ENCODE peak calls at places on chromosomes 16 and 17, in four cellular contexts. C, E, Y and O are unnamed samples.

GRCh38 chr17:32755045-32755805 is 121.7 kb downstream of the MYO1D start:
- DNase-seq in C (peak; percentile 78), E (no peak), Y (no peak), O (peak; percentile 57)

GRCh38 chr16:50845296-50845695 is 103.4 kb downstream of the CYLD start:
- DNase-seq in C (no peak), E (no peak), Y (no peak), O (no peak)

GRCh38 chr16:72715267-72715666 is 332.7 kb downstream of the ZFHX3 start:
- DNase-seq in C (no peak), E (no peak), Y (no peak), O (no peak)

GRCh38 chr16:83143788-83144187 is 517.0 kb downstream of the CDH13 start:
- DNase-seq in C (no peak), E (peak; percentile 9), Y (no peak), O (no peak)

GRCh38 chr16:87404764-87405625 is 12.9 kb downstream of the MAP1LC3B start:
- DNase-seq in C (no peak), E (no peak), Y (peak; percentile 14), O (no peak)

GRCh38 chr16:16797239-16797638 is 418.3 kb downstream of the NPIPA7 start:
- DNase-seq in C (no peak), E (no peak), Y (no peak), O (peak; percentile 1)

GRCh38 chr16:21645261-21645721 is 7.1 kb downstream of the IGSF6 start:
- DNase-seq in C (no peak), E (no peak), Y (no peak), O (peak; percentile 77)

GRCh38 chr16:1060416-1061340 is 11.9 kb upstream of the SSTR5 start:
- DNase-seq in C (no peak), E (no peak), Y (no peak), O (no peak)

GRCh38 chr17:82793974-82794620 is 42.2 kb downstream of the TBCD start:
- DNase-seq in C (no peak), E (no peak), Y (no peak), O (no peak)

GRCh38 chr17:78991017-78991783 is 11.5 kb upstream of the LGALS3BP start:
- DNase-seq in C (no peak), E (no peak), Y (peak; percentile 26), O (no peak)

GRCh38 chr17:78986048-78986648 is 6.4 kb upstream of the LGALS3BP start:
- DNase-seq in C (peak; percentile 41), E (peak; percentile 53), Y (peak; percentile 25), O (peak; percentile 33)

GRCh38 chr17:78985395-78985794 is 5.7 kb upstream of the LGALS3BP start:
- DNase-seq in C (no peak), E (no peak), Y (no peak), O (no peak)

GRCh38 chr17:78990349-78991016 is 10.8 kb upstream of the LGALS3BP start:
- DNase-seq in C (no peak), E (peak; percentile 7), Y (no peak), O (no peak)

GRCh38 chr17:78988152-78988551 is 8.4 kb upstream of the LGALS3BP start:
- DNase-seq in C (no peak), E (no peak), Y (no peak), O (no peak)
- TF ChIP-seq CTCF in C (no peak), E (no peak), Y (no peak), O (no peak)

GRCh38 chr17:78342438-78343098 is 17.3 kb downstream of the SOCS3 start:
- DNase-seq in C (peak; percentile 58), E (no peak), Y (peak; percentile 82), O (no peak)
- H3K4me3 ChIP-seq in C (peak overlapping the region; percentile 53), E (peak overlapping the region; percentile 47), Y (peak overlapping the region; percentile 42), O (no peak overlapping the region)

DNA sequence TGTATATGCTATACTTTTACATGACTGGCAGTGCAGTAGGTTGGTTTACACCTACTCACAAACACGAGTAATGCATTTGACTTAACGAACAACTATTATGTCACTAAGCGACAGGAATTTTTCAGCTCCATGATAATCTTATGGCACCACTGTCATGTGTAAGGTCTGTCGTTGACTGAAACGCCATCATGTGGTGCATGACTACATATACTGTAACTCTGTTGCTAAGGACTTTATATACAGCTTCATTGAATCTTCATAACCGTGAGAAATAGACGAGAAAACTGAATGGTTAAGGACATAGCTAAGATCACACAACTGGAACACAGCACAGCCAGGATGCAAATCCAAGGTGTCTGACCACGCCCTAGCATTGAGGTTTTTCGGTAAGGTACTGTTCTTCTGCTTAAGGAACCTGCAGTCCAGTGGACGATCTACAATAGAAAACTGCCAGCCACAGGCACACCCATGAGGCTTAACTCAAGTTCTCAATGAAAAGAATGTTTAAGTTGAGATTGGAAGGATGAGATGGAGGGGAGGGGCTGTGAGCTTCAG is 3.3 kb downstream of the CFAP20 start:
- DNase-seq in C (no peak), E (no peak), Y (no peak), O (no peak)
- TF ChIP-seq CTCF in C (no peak), E (no peak), Y (no peak), O (no peak)

GRCh38 chr17:57440522-57441269 is 184.4 kb downstream of the MSI2 start:
- DNase-seq in C (peak; percentile 77), E (peak; percentile 38), Y (peak; percentile 85), O (peak; percentile 40)

GRCh38 chr17:57442914-57443571 is 186.7 kb downstream of the MSI2 start:
- DNase-seq in C (peak; percentile 40), E (peak; percentile 43), Y (peak; percentile 55), O (peak; percentile 38)

GRCh38 chr17:57443781-57444180 is 187.5 kb downstream of the MSI2 start:
- DNase-seq in C (no peak), E (no peak), Y (no peak), O (no peak)

GRCh38 chr17:57442401-57442823 is 186.1 kb downstream of the MSI2 start:
- DNase-seq in C (no peak), E (no peak), Y (peak; percentile 51), O (no peak)

DNA sequence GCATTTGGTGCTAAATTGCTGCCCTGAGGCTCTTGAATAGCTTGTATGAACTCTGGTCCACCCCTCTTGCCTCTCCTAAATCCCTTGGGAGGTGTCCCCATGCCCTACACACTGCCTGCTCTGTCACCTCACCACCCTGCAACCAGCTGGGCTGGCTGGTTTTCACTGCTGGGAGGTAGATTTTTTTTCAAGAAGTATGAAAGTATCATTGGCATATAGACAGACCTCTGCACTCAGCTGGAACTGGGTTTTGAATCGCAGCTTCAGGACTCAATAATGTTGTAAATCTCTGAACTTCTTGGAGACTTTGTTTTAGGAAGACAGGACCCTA is 184.9 kb downstream of the MSI2 start:
- DNase-seq in C (no peak), E (no peak), Y (no peak), O (no peak)
- H3K4me3 ChIP-seq in C (no peak overlapping the region), E (no peak overlapping the region), Y (no peak overlapping the region), O (no peak overlapping the region)

GRCh38 chr17:77542551-77543490 is 402.1 kb downstream of the SEC14L1 start:
- DNase-seq in C (peak; percentile 88), E (peak; percentile 76), Y (peak; percentile 64), O (peak; percentile 72)

GRCh38 chr17:77543779-77544178 is 403.0 kb downstream of the SEC14L1 start:
- DNase-seq in C (no peak), E (peak; percentile 18), Y (no peak), O (no peak)

GRCh38 chr17:77548967-77549366 is 408.2 kb downstream of the SEC14L1 start:
- DNase-seq in C (no peak), E (no peak), Y (no peak), O (no peak)

GRCh38 chr17:77544347-77544746 is 403.6 kb downstream of the SEC14L1 start:
- DNase-seq in C (no peak), E (no peak), Y (no peak), O (no peak)

DNA sequence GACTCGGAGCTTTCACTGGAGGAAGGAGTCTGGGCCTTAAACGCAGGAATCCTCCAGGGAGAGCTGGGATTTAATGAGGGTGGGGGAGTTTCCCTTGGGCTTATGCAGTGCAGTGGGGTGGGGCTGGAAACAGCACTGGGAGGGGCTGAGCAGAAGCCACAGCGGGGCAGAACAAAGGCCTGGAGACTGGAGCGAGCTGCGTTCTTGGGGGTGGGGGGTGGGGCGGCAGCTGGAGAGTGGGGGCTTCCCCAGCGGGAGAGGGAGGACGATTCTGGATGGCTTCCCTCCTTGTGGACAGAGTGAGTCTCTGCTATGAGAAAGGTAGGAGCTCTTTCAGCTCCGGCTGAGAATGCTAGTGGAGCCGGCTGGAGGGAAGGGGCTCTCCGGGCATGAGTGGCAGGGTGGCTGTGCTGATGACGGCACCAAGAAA is 406.0 kb downstream of the SEC14L1 start:
- DNase-seq in C (no peak), E (peak; percentile 49), Y (no peak), O (no peak)
- TF ChIP-seq CTCF in C (no peak), E (no peak), Y (no peak), O (no peak)

GRCh38 chr17:55266958-55267688 is 2.4 kb downstream of the HLF start:
- DNase-seq in C (no peak), E (no peak), Y (no peak), O (no peak)
- H3K4me3 ChIP-seq in C (no peak overlapping the region), E (peak overlapping the region; percentile 62), Y (peak overlapping the region; percentile 54), O (no peak overlapping the region)